ENCODE peak calls at places on chromosomes 12 and 14, in five cellular contexts. D is endothelial cell of umbilical vein, F is GM23248, S is fibroblast of lung, R is keratinocyte. C is an unnamed sample. For H4K20me1, the result is how much of the 10 kb centered on the place peaks cover.

GRCh38 chr12:121980211-121980891 is 41.3 kb upstream of the BCL7A start:
- DNase-seq in D (no peak), F (peak), S (peak), R (no peak), C (no peak)

GRCh38 chr14:49946320-49947141 is 53.6 kb downstream of the ARF6 start:
- DNase-seq in D (peak), F (peak), S (peak), R (no peak), C (no peak)

GRCh38 chr12:13707829-13708228 is 273.6 kb downstream of the GRIN2B start:
- DNase-seq in D (no peak), F (no peak), S (no peak), R (no peak), C (no peak)

GRCh38 chr14:62117010-62117717 is 354.9 kb downstream of the SNAPC1 start:
- DNase-seq in D (peak), F (peak), S (peak), R (no peak), C (peak)

GRCh38 chr14:104175811-104176210 is 37.4 kb downstream of the KIF26A start:
- DNase-seq in D (no peak), F (no peak), S (no peak), R (no peak), C (no peak)

GRCh38 chr12:17357396-17357795 is 732.6 kb downstream of the RERGL start:
- DNase-seq in D (no peak), F (no peak), S (no peak), R (no peak), C (no peak)

GRCh38 chr14:61322799-61323290 is 1.5 kb downstream of the PRKCH start:
- DNase-seq in D (peak), F (peak), S (peak), R (peak), C (no peak)

GRCh38 chr14:89283327-89284060 is 133.5 kb downstream of the FOXN3 start:
- DNase-seq in D (no peak), F (no peak), S (no peak), R (no peak), C (no peak)

GRCh38 chr12:4717806-4718205 is 2.4 kb upstream of the GALNT8 start:
- DNase-seq in D (no peak), F (no peak), S (no peak), R (no peak), C (no peak)

GRCh38 chr12:120110550-120111501 is 5.7 kb downstream of the RAB35 start:
- DNase-seq in D (no peak), F (no peak), S (no peak), R (no peak), C (peak)

GRCh38 chr12:124286414-124286813 is 8.5 kb upstream of the RFLNA start:
- DNase-seq in D (peak), F (no peak), S (peak), R (peak), C (no peak)

GRCh38 chr12:105444809-105445102 is 114.3 kb downstream of the C12orf75 start:
- DNase-seq in D (no peak), F (peak), S (peak), R (no peak), C (no peak)

GRCh38 chr14:60722163-60722835 is 1.9 kb downstream of the SIX4 start:
- DNase-seq in D (peak), F (peak), S (peak), R (no peak), C (peak)

GRCh38 chr14:50321009-50321660 is 9.0 kb downstream of the DMAC2L start:
- DNase-seq in D (peak), F (peak), S (peak), R (peak), C (peak)

GRCh38 chr14:100535287-100536131 is 51.7 kb downstream of the BEGAIN start:
- DNase-seq in D (no peak), F (no peak), S (no peak), R (no peak), C (peak)

GRCh38 chr14:68899033-68899603 is 80.0 kb downstream of the ACTN1 start:
- DNase-seq in D (no peak), F (no peak), S (no peak), R (no peak), C (no peak)

GRCh38 chr14:68905107-68905895 is 73.8 kb downstream of the ACTN1 start:
- DNase-seq in D (no peak), F (peak), S (no peak), R (no peak), C (no peak)

GRCh38 chr14:68898248-68899032 is 80.7 kb downstream of the ACTN1 start:
- DNase-seq in D (no peak), F (no peak), S (no peak), R (no peak), C (no peak)

GRCh38 chr14:68906439-68906838 is 72.7 kb downstream of the ACTN1 start:
- DNase-seq in D (no peak), F (no peak), S (no peak), R (no peak), C (no peak)

GRCh38 chr14:68902357-68902756 is 76.7 kb downstream of the ACTN1 start:
- DNase-seq in D (no peak), F (no peak), S (no peak), R (no peak), C (no peak)
- H4K20me1 ChIP-seq in D (under half), F (under half), S (under half), R (half or more), C (under half)

GRCh38 chr12:55256831-55257230 is 12.4 kb downstream of the OR6C74 start:
- DNase-seq in D (no peak), F (no peak), S (no peak), R (no peak), C (no peak)

GRCh38 chr12:55258288-55258687 is 13.9 kb downstream of the OR6C74 start:
- DNase-seq in D (no peak), F (no peak), S (no peak), R (no peak), C (no peak)
- H4K20me1 ChIP-seq in D (under half), F (under half), S (under half), R (under half), C (under half)

DNA sequence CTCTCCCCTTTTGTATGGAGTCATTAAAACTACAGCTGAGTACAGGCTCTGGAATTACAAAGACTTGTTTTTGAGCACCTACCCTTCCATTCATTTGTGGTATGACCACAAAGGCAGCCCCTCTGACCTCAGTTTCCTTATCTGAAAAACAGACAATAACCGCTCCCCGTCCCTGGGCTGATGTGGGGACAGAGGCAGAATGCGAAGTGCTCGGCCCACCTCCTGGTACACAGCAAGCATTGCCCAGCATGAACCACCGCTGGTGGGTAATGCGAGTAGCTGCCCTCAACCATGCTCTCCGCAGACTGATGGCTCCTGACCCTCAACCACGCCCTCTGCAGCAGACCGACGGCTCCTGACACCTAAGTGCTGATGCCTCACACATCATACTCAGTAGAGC is 22.4 kb downstream of the P2RX2 start:
- DNase-seq in D (no peak), F (no peak), S (no peak), R (no peak), C (no peak)
- H4K20me1 ChIP-seq in D (under half), F (under half), S (under half), R (under half), C (under half)

GRCh38 chr12:64656429-64656828 is 46.1 kb downstream of the RASSF3 start:
- DNase-seq in D (peak), F (no peak), S (peak), R (no peak), C (no peak)
- H4K20me1 ChIP-seq in D (under half), F (under half), S (under half), R (under half), C (under half)

GRCh38 chr14:92551066-92551841 is 37.7 kb downstream of the RIN3 start:
- DNase-seq in D (no peak), F (no peak), S (no peak), R (no peak), C (no peak)

GRCh38 chr14:92549096-92549852 is 35.7 kb downstream of the RIN3 start:
- DNase-seq in D (no peak), F (peak), S (no peak), R (no peak), C (no peak)

GRCh38 chr14:92552066-92552465 is 38.5 kb downstream of the RIN3 start:
- DNase-seq in D (no peak), F (no peak), S (no peak), R (no peak), C (no peak)

GRCh38 chr14:92546347-92547053 is 32.9 kb downstream of the RIN3 start:
- DNase-seq in D (peak), F (peak), S (peak), R (no peak), C (no peak)

DNA sequence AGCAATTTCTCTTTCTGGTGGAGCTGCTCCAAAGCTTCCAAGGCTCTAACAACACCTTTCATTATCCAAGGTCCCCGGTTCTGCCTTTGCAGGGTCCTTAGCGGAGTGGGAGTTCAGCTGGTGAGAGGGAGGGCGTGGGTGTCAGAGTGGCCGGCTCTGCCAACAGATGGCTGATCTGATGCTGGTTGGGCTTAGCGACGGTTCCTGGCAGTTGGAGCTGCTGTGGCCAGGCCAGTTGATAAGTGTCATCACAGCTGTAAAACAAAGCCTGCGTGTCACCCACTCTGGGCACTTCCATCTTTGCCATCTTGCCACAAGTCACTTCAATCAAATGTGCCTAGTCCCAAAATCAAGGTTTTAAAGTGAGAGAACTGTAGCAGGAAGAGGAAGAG is 36.3 kb downstream of the RIN3 start:
- DNase-seq in D (no peak), F (peak), S (peak), R (no peak), C (no peak)
- H4K20me1 ChIP-seq in D (under half), F (under half), S (under half), R (under half), C (under half)

GRCh38 chr14:99234982-99235491 is 37.0 kb downstream of the BCL11B start:
- DNase-seq in D (no peak), F (no peak), S (peak), R (no peak), C (peak)
- H4K20me1 ChIP-seq in D (under half), F (under half), S (under half), R (under half), C (under half)

GRCh38 chr12:31620311-31620710 is 29.4 kb upstream of the DENND5B start:
- DNase-seq in D (no peak), F (no peak), S (peak), R (no peak), C (no peak)
- H4K20me1 ChIP-seq in D (under half), F (under half), S (under half), R (under half), C (under half)

GRCh38 chr12:106773286-106773685 is 1.2 kb upstream of the RIC8B start:
- DNase-seq in D (no peak), F (no peak), S (no peak), R (no peak), C (no peak)

GRCh38 chr12:106774808-106775524 is 484 bp downstream of the RIC8B start:
- DNase-seq in D (peak), F (no peak), S (no peak), R (no peak), C (no peak)

GRCh38 chr12:106773945-106774807 is at the start of gene RIC8B:
- DNase-seq in D (peak), F (peak), S (peak), R (peak), C (peak)

GRCh38 chr12:106780010-106780625 is 5.6 kb downstream of the RIC8B start:
- DNase-seq in D (peak), F (peak), S (peak), R (peak), C (no peak)

DNA sequence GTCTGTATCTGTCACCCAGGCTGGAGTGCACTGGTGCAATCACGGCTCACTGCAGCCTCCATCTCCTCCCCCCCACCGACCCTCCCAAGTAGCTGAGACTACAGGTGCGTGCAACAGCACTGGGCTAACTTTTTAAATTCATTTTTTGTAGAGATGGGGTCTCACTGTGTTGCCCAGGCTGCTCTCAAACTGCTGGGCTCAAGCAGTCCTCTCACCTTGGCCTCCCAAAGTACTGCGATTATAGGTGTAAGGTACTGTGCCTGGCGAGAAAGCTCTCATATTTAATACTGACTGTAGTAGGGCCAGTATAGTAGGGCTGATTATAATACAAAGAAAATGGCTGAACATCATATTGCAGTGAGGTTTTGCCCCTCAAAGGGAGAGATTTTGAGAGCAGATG is 2.4 kb downstream of the RIC8B start:
- DNase-seq in D (no peak), F (no peak), S (no peak), R (no peak), C (no peak)
- H4K20me1 ChIP-seq in D (under half), F (under half), S (under half), R (under half), C (under half)

GRCh38 chr14:64733899-64734298 is 29.7 kb downstream of the PLEKHG3 start:
- DNase-seq in D (no peak), F (no peak), S (no peak), R (no peak), C (no peak)
- H4K20me1 ChIP-seq in D (under half), F (under half), S (under half), R (under half), C (under half)

GRCh38 chr14:102078344-102078743 is 8.5 kb downstream of the HSP90AA1 start:
- DNase-seq in D (no peak), F (no peak), S (no peak), R (no peak), C (no peak)

GRCh38 chr14:102080183-102081080 is 6.4 kb downstream of the HSP90AA1 start:
- DNase-seq in D (no peak), F (no peak), S (no peak), R (no peak), C (no peak)

GRCh38 chr14:102078840-102079699 is 7.8 kb downstream of the HSP90AA1 start:
- DNase-seq in D (no peak), F (no peak), S (no peak), R (no peak), C (no peak)

GRCh38 chr14:102079700-102079979 is 7.2 kb downstream of the HSP90AA1 start:
- DNase-seq in D (no peak), F (no peak), S (no peak), R (no peak), C (no peak)

DNA sequence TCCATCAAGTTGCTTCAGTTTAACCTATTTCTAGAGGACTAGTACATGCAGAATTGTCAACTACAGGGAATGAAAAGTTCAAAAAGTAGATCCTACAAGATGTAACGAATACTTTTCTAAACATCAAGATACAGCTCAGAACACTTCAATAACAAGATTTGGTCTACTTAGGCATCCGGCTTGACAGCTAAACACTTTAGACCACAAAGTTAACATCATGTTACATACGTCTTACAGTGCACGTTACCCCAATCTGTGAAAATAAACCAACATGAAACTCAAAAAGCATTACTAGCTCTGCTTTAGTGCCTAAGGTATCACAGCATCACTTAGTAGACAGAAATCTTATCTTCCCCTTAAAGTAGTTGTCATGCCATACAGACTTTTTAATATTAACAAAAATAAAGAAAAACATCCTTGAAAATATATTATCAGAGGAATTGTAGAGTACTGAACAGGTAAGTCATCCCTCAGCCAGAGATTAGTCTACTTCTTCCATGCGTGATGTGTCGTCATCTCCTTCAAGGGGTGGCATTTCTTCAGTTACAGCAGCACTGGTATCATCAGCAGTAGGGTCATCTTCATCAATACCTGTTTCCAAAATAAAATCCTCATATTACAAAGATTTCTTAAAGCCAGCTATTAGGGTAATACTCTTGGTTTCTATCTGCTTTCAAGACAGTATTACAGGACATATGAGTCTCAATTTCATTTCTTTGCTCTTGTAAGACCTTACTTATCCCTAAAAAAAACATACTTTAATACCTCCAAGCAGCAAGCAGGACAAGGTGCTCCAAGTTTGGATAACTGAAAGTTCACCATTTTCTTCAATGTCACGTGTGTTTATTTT is 5.4 kb downstream of the HSP90AA1 start:
- DNase-seq in D (no peak), F (no peak), S (no peak), R (no peak), C (no peak)
- H4K20me1 ChIP-seq in D (under half), F (under half), S (under half), R (under half), C (under half)

C was measured in H9.